ENCODE peak calls at places on chromosomes 13 and 19, in ten cellular contexts. One of them, this sample, is unnamed.

GRCh38 chr19:55541091-55541490 is 4.2 kb upstream of the SBK2 start:
- DNase-seq in breast epithelium: no peak
- DNase-seq in ovary: no peak
- DNase-seq in lower leg skin: no peak
- DNase-seq in A549: no peak
- DNase-seq in HCT116: no peak
- DNase-seq in stomach: no peak
- DNase-seq in heart left ventricle: no peak
- DNase-seq in sigmoid colon: no peak
- DNase-seq in endothelial cell of umbilical vein: no peak
- DNase-seq in this sample: no peak

GRCh38 chr13:49681837-49682236 is 9.4 kb downstream of the EBPL start:
- DNase-seq in ovary: no peak
- DNase-seq in sigmoid colon: no peak
- DNase-seq in breast epithelium: no peak
- DNase-seq in lower leg skin: no peak
- DNase-seq in heart left ventricle: no peak
- DNase-seq in HCT116: no peak
- DNase-seq in stomach: no peak
- DNase-seq in A549: no peak
- DNase-seq in endothelial cell of umbilical vein: no peak
- DNase-seq in this sample: no peak

GRCh38 chr13:41487222-41487621 is 29.9 kb downstream of the RGCC start:
- DNase-seq in heart left ventricle: no peak
- DNase-seq in breast epithelium: no peak
- DNase-seq in lower leg skin: no peak
- DNase-seq in A549: no peak
- DNase-seq in sigmoid colon: no peak
- DNase-seq in stomach: no peak
- DNase-seq in HCT116: no peak
- DNase-seq in ovary: no peak
- DNase-seq in endothelial cell of umbilical vein: no peak
- DNase-seq in this sample: no peak

GRCh38 chr19:44738603-44739585 is 9.6 kb upstream of the BCL3 start:
- DNase-seq in endothelial cell of umbilical vein: no peak
- DNase-seq in breast epithelium: no peak
- DNase-seq in sigmoid colon: no peak
- DNase-seq in HCT116: no peak
- DNase-seq in heart left ventricle: no peak
- DNase-seq in ovary: no peak
- DNase-seq in A549: peak
- DNase-seq in stomach: peak
- DNase-seq in lower leg skin: no peak
- DNase-seq in this sample: no peak

GRCh38 chr13:73657821-73658540 is 476.2 kb downstream of the KLF12 start:
- DNase-seq in sigmoid colon: no peak
- DNase-seq in HCT116: no peak
- DNase-seq in A549: no peak
- DNase-seq in ovary: no peak
- DNase-seq in heart left ventricle: peak
- DNase-seq in stomach: no peak
- DNase-seq in breast epithelium: no peak
- DNase-seq in lower leg skin: no peak
- DNase-seq in endothelial cell of umbilical vein: no peak
- DNase-seq in this sample: no peak

GRCh38 chr13:77516342-77516789 is 19.1 kb upstream of the SCEL start:
- DNase-seq in sigmoid colon: no peak
- DNase-seq in breast epithelium: no peak
- DNase-seq in endothelial cell of umbilical vein: peak
- DNase-seq in A549: no peak
- DNase-seq in HCT116: no peak
- DNase-seq in stomach: no peak
- DNase-seq in lower leg skin: no peak
- DNase-seq in ovary: no peak
- DNase-seq in heart left ventricle: no peak
- DNase-seq in this sample: no peak

GRCh38 chr13:31110617-31111016 is 51.1 kb downstream of the HSPH1 start:
- DNase-seq in lower leg skin: peak
- DNase-seq in A549: no peak
- DNase-seq in endothelial cell of umbilical vein: no peak
- DNase-seq in HCT116: no peak
- DNase-seq in ovary: no peak
- DNase-seq in sigmoid colon: no peak
- DNase-seq in heart left ventricle: no peak
- DNase-seq in breast epithelium: no peak
- DNase-seq in stomach: no peak
- DNase-seq in this sample: no peak

GRCh38 chr13:45781553-45782326 is 69.8 kb downstream of the SIAH3 start:
- DNase-seq in breast epithelium: no peak
- DNase-seq in lower leg skin: peak
- DNase-seq in stomach: peak
- DNase-seq in endothelial cell of umbilical vein: no peak
- DNase-seq in HCT116: no peak
- DNase-seq in A549: no peak
- DNase-seq in ovary: peak
- DNase-seq in heart left ventricle: peak
- DNase-seq in sigmoid colon: peak
- DNase-seq in this sample: no peak

GRCh38 chr19:46147791-46148288 is at the start of gene IGFL2:
- DNase-seq in ovary: no peak
- DNase-seq in A549: no peak
- DNase-seq in sigmoid colon: no peak
- DNase-seq in HCT116: peak
- DNase-seq in lower leg skin: no peak
- DNase-seq in heart left ventricle: no peak
- DNase-seq in endothelial cell of umbilical vein: no peak
- DNase-seq in breast epithelium: no peak
- DNase-seq in stomach: no peak
- DNase-seq in this sample: no peak

GRCh38 chr13:97856001-97856675 is 97.3 kb upstream of the IPO5 start:
- DNase-seq in endothelial cell of umbilical vein: no peak
- DNase-seq in HCT116: no peak
- DNase-seq in lower leg skin: peak
- DNase-seq in A549: no peak
- DNase-seq in stomach: no peak
- DNase-seq in ovary: peak
- DNase-seq in sigmoid colon: peak
- DNase-seq in heart left ventricle: peak
- DNase-seq in breast epithelium: no peak
- DNase-seq in this sample: peak

GRCh38 chr13:55534306-55534705 is 1606.4 kb upstream of the PRR20A start:
- DNase-seq in ovary: no peak
- DNase-seq in lower leg skin: no peak
- DNase-seq in sigmoid colon: no peak
- DNase-seq in endothelial cell of umbilical vein: no peak
- DNase-seq in breast epithelium: no peak
- DNase-seq in heart left ventricle: no peak
- DNase-seq in stomach: no peak
- DNase-seq in A549: no peak
- DNase-seq in HCT116: no peak
- DNase-seq in this sample: no peak

GRCh38 chr19:2615782-2616181 is 86.7 kb downstream of the GNG7 start:
- DNase-seq in breast epithelium: no peak
- DNase-seq in heart left ventricle: no peak
- DNase-seq in A549: no peak
- DNase-seq in ovary: no peak
- DNase-seq in endothelial cell of umbilical vein: no peak
- DNase-seq in HCT116: no peak
- DNase-seq in sigmoid colon: peak
- DNase-seq in lower leg skin: no peak
- DNase-seq in stomach: no peak
- DNase-seq in this sample: no peak

GRCh38 chr19:2617393-2618165 is 84.9 kb downstream of the GNG7 start:
- DNase-seq in HCT116: no peak
- DNase-seq in ovary: no peak
- DNase-seq in heart left ventricle: no peak
- DNase-seq in sigmoid colon: no peak
- DNase-seq in A549: no peak
- DNase-seq in endothelial cell of umbilical vein: no peak
- DNase-seq in lower leg skin: no peak
- DNase-seq in stomach: no peak
- DNase-seq in breast epithelium: no peak
- DNase-seq in this sample: no peak

GRCh38 chr19:2616741-2617392 is 85.6 kb downstream of the GNG7 start:
- DNase-seq in heart left ventricle: peak
- DNase-seq in breast epithelium: no peak
- DNase-seq in ovary: no peak
- DNase-seq in HCT116: no peak
- DNase-seq in sigmoid colon: peak
- DNase-seq in stomach: peak
- DNase-seq in A549: no peak
- DNase-seq in lower leg skin: no peak
- DNase-seq in endothelial cell of umbilical vein: no peak
- DNase-seq in this sample: peak

GRCh38 chr19:2619076-2619475 is 83.4 kb downstream of the GNG7 start:
- DNase-seq in HCT116: no peak
- DNase-seq in lower leg skin: no peak
- DNase-seq in A549: no peak
- DNase-seq in sigmoid colon: no peak
- DNase-seq in heart left ventricle: no peak
- DNase-seq in stomach: no peak
- DNase-seq in endothelial cell of umbilical vein: no peak
- DNase-seq in breast epithelium: no peak
- DNase-seq in ovary: no peak
- DNase-seq in this sample: no peak

DNA sequence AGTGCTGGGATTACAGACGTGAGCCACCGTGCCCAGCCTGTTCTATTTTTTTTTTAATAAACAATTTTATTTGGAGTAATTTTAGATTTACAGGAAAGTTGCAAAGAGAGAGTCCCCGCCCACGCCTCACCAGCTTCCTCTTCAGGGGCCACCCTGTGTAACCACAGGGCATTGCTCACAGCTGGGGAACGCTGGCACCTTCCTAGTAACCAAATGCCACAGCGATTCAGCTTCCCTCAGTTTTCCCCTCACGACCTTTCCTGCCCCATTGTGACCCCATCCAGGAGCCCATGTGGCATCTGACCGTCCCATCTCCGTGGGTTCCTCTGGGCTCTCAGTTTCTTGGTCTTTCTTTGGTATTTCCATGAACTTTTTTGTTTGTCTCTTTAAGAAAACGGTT is 83.9 kb downstream of the GNG7 start:
- DNase-seq in lower leg skin: peak
- DNase-seq in endothelial cell of umbilical vein: peak
- DNase-seq in heart left ventricle: peak
- DNase-seq in ovary: no peak
- DNase-seq in sigmoid colon: peak
- DNase-seq in breast epithelium: no peak
- DNase-seq in HCT116: peak
- DNase-seq in stomach: peak
- DNase-seq in A549: no peak
- DNase-seq in this sample: no peak
- H3K4me3 ChIP-seq in lower leg skin: no peak
- H3K4me3 ChIP-seq in endothelial cell of umbilical vein: no peak
- H3K4me3 ChIP-seq in heart left ventricle: no peak
- H3K4me3 ChIP-seq in ovary: no peak
- H3K4me3 ChIP-seq in sigmoid colon: no peak
- H3K4me3 ChIP-seq in breast epithelium: no peak
- H3K4me3 ChIP-seq in HCT116: no peak
- H3K4me3 ChIP-seq in stomach: no peak
- H3K4me3 ChIP-seq in A549: no peak
- H3K4me3 ChIP-seq in this sample: no peak

GRCh38 chr13:79560954-79561353 is 80.0 kb downstream of the NDFIP2 start:
- DNase-seq in endothelial cell of umbilical vein: no peak
- DNase-seq in stomach: no peak
- DNase-seq in HCT116: no peak
- DNase-seq in heart left ventricle: no peak
- DNase-seq in A549: no peak
- DNase-seq in sigmoid colon: no peak
- DNase-seq in breast epithelium: no peak
- DNase-seq in lower leg skin: no peak
- DNase-seq in ovary: no peak
- DNase-seq in this sample: no peak
- TF ChIP-seq POLR2A in endothelial cell of umbilical vein: no peak
- TF ChIP-seq POLR2A in stomach: no peak
- TF ChIP-seq POLR2A in HCT116: no peak
- TF ChIP-seq POLR2A in heart left ventricle: no peak
- TF ChIP-seq POLR2A in A549: no peak
- TF ChIP-seq POLR2A in sigmoid colon: no peak
- TF ChIP-seq POLR2A in breast epithelium: no peak
- TF ChIP-seq POLR2A in lower leg skin: no peak
- TF ChIP-seq POLR2A in ovary: no peak
- TF ChIP-seq POLR2A in this sample: no peak

GRCh38 chr19:17023805-17024204 is 2.8 kb downstream of the CPAMD8 start:
- DNase-seq in lower leg skin: no peak
- DNase-seq in stomach: no peak
- DNase-seq in breast epithelium: no peak
- DNase-seq in endothelial cell of umbilical vein: no peak
- DNase-seq in heart left ventricle: no peak
- DNase-seq in A549: no peak
- DNase-seq in HCT116: no peak
- DNase-seq in ovary: no peak
- DNase-seq in sigmoid colon: no peak
- DNase-seq in this sample: no peak

GRCh38 chr19:17025361-17025760 is 1.2 kb downstream of the CPAMD8 start:
- DNase-seq in HCT116: no peak
- DNase-seq in lower leg skin: no peak
- DNase-seq in ovary: no peak
- DNase-seq in A549: no peak
- DNase-seq in stomach: no peak
- DNase-seq in sigmoid colon: no peak
- DNase-seq in heart left ventricle: no peak
- DNase-seq in breast epithelium: no peak
- DNase-seq in endothelial cell of umbilical vein: no peak
- DNase-seq in this sample: no peak

GRCh38 chr19:17026041-17026658 is 460 bp downstream of the CPAMD8 start:
- DNase-seq in HCT116: no peak
- DNase-seq in ovary: no peak
- DNase-seq in breast epithelium: no peak
- DNase-seq in heart left ventricle: no peak
- DNase-seq in endothelial cell of umbilical vein: no peak
- DNase-seq in A549: no peak
- DNase-seq in stomach: no peak
- DNase-seq in sigmoid colon: no peak
- DNase-seq in lower leg skin: no peak
- DNase-seq in this sample: peak

GRCh38 chr19:17026706-17027427 is at the start of gene CPAMD8:
- DNase-seq in endothelial cell of umbilical vein: no peak
- DNase-seq in HCT116: no peak
- DNase-seq in sigmoid colon: no peak
- DNase-seq in breast epithelium: no peak
- DNase-seq in stomach: no peak
- DNase-seq in lower leg skin: no peak
- DNase-seq in A549: no peak
- DNase-seq in heart left ventricle: no peak
- DNase-seq in ovary: no peak
- DNase-seq in this sample: peak

GRCh38 chr19:17027428-17027816 is 812 bp upstream of the CPAMD8 start:
- DNase-seq in heart left ventricle: no peak
- DNase-seq in HCT116: no peak
- DNase-seq in endothelial cell of umbilical vein: no peak
- DNase-seq in lower leg skin: no peak
- DNase-seq in sigmoid colon: no peak
- DNase-seq in stomach: no peak
- DNase-seq in ovary: no peak
- DNase-seq in breast epithelium: no peak
- DNase-seq in A549: no peak
- DNase-seq in this sample: no peak
- H3K4me3 ChIP-seq in heart left ventricle: no peak
- H3K4me3 ChIP-seq in HCT116: no peak
- H3K4me3 ChIP-seq in endothelial cell of umbilical vein: no peak
- H3K4me3 ChIP-seq in lower leg skin: no peak
- H3K4me3 ChIP-seq in sigmoid colon: no peak
- H3K4me3 ChIP-seq in stomach: no peak
- H3K4me3 ChIP-seq in ovary: no peak
- H3K4me3 ChIP-seq in breast epithelium: no peak
- H3K4me3 ChIP-seq in A549: no peak
- H3K4me3 ChIP-seq in this sample: no peak

GRCh38 chr13:100673831-100674362 is 698 bp downstream of the TMTC4 start:
- DNase-seq in HCT116: peak
- DNase-seq in sigmoid colon: peak
- DNase-seq in ovary: peak
- DNase-seq in stomach: peak
- DNase-seq in heart left ventricle: peak
- DNase-seq in A549: peak
- DNase-seq in endothelial cell of umbilical vein: peak
- DNase-seq in breast epithelium: no peak
- DNase-seq in lower leg skin: no peak
- DNase-seq in this sample: peak
- TF ChIP-seq POLR2A in HCT116: no peak
- TF ChIP-seq POLR2A in sigmoid colon: no peak
- TF ChIP-seq POLR2A in ovary: peak
- TF ChIP-seq POLR2A in stomach: no peak
- TF ChIP-seq POLR2A in heart left ventricle: peak
- TF ChIP-seq POLR2A in A549: no peak
- TF ChIP-seq POLR2A in endothelial cell of umbilical vein: peak
- TF ChIP-seq POLR2A in breast epithelium: no peak
- TF ChIP-seq POLR2A in lower leg skin: no peak
- TF ChIP-seq POLR2A in this sample: peak